ENCODE peak calls at places on chromosomes 2 and 18, in five cellular contexts. B, N, L, O and M are unnamed samples.

GRCh38 chr2:47060652-47061170 is 94.4 kb downstream of the STPG4 start:
- DNase-seq in B (no peak), N (no peak), L (no peak), O (no peak), M (no peak)

GRCh38 chr2:144405313-144405710 is 114.6 kb downstream of the ZEB2 start:
- DNase-seq in B (no peak), N (no peak), L (no peak), O (no peak), M (no peak)

GRCh38 chr18:45666006-45666405 is 50.7 kb downstream of the SLC14A2 start:
- DNase-seq in B (no peak), N (no peak), L (no peak), O (no peak), M (no peak)

GRCh38 chr2:150207979-150208378 is 279.5 kb downstream of the RND3 start:
- DNase-seq in B (no peak), N (no peak), L (no peak), O (no peak), M (no peak)

GRCh38 chr18:46411191-46411590 is 245.8 kb downstream of the LOXHD1 start:
- DNase-seq in B (no peak), N (no peak), L (no peak), O (no peak), M (no peak)

GRCh38 chr18:9428862-9429661 is 46.3 kb upstream of the RALBP1 start:
- DNase-seq in B (no peak), N (no peak), L (no peak), O (no peak), M (no peak)

GRCh38 chr2:133484106-133484505 is 84.2 kb downstream of the NCKAP5 start:
- DNase-seq in B (no peak), N (no peak), L (no peak), O (no peak), M (no peak)

GRCh38 chr2:18299423-18300212 is 260.8 kb downstream of the RDH14 start:
- DNase-seq in B (peak), N (no peak), L (no peak), O (no peak), M (no peak)

GRCh38 chr18:67367540-67367939 is 149.0 kb downstream of the DSEL start:
- DNase-seq in B (no peak), N (no peak), L (no peak), O (no peak), M (no peak)

GRCh38 chr18:78957140-78957539 is 22.5 kb upstream of the SALL3 start:
- DNase-seq in B (no peak), N (no peak), L (no peak), O (no peak), M (no peak)

GRCh38 chr2:225104971-225105370 is 62.7 kb upstream of the DOCK10 start:
- DNase-seq in B (no peak), N (no peak), L (no peak), O (no peak), M (no peak)

GRCh38 chr2:17229414-17229813 is 288.8 kb downstream of the RAD51AP2 start:
- DNase-seq in B (no peak), N (no peak), L (no peak), O (no peak), M (no peak)

GRCh38 chr2:109530712-109531111 is 83.1 kb downstream of the SEPTIN10 start:
- DNase-seq in B (no peak), N (no peak), L (no peak), O (no peak), M (no peak)

GRCh38 chr2:85861180-85861579 is 27.6 kb downstream of the ST3GAL5 start:
- DNase-seq in B (no peak), N (peak), L (no peak), O (no peak), M (no peak)

GRCh38 chr2:235678712-235679111 is 184.9 kb downstream of the AGAP1 start:
- DNase-seq in B (no peak), N (no peak), L (no peak), O (no peak), M (no peak)

GRCh38 chr18:21004721-21005120 is 106.9 kb downstream of the ROCK1 start:
- DNase-seq in B (no peak), N (no peak), L (no peak), O (no peak), M (no peak)

GRCh38 chr2:235165631-235166030 is 213.8 kb downstream of the SH3BP4 start:
- DNase-seq in B (no peak), N (no peak), L (no peak), O (no peak), M (no peak)

GRCh38 chr2:217356795-217357194 is 496.9 kb upstream of the TNP1 start:
- DNase-seq in B (no peak), N (no peak), L (no peak), O (no peak), M (no peak)

GRCh38 chr2:54955674-54956391 is 94.4 kb downstream of the RTN4 start:
- DNase-seq in B (no peak), N (no peak), L (no peak), O (no peak), M (no peak)

GRCh38 chr2:54954705-54955357 is 95.4 kb downstream of the RTN4 start:
- DNase-seq in B (no peak), N (no peak), L (no peak), O (no peak), M (no peak)

GRCh38 chr2:54955358-54955673 is 94.9 kb downstream of the RTN4 start:
- DNase-seq in B (no peak), N (no peak), L (no peak), O (no peak), M (no peak)

GRCh38 chr2:54957321-54957999 is 92.8 kb downstream of the RTN4 start:
- DNase-seq in B (no peak), N (no peak), L (no peak), O (no peak), M (no peak)

GRCh38 chr2:54956392-54956722 is 93.9 kb downstream of the RTN4 start:
- DNase-seq in B (no peak), N (no peak), L (no peak), O (no peak), M (no peak)
- TF ChIP-seq CTCF in B (no peak), N (no peak), L (no peak), O (no peak), M (no peak)

DNA sequence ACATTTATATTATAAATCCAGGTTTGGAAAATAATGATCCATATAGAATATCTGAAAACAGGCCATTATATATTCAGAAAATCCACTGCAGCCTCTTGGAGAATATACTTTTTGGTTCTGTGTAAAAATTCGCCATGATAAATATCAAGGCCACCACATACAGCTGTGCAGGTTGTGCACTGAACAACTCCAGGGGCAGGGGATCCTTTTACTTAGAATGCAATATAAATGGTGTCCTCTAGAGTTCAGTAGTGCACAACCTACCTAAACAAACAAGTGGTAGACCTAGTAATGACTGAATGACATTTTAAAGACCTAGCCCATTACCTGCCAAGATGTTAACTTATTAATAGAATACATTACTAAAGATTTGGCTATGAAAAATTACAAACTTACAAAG is 22.4 kb downstream of the MOGAT1 start:
- DNase-seq in B (no peak), N (no peak), L (no peak), O (no peak), M (no peak)
- TF ChIP-seq CTCF in B (peak), N (no peak), L (no peak), O (no peak), M (no peak)

GRCh38 chr2:73856214-73856613 is 27.5 kb downstream of the STAMBP start:
- DNase-seq in B (peak), N (no peak), L (no peak), O (no peak), M (no peak)

GRCh38 chr2:73855526-73855925 is 26.8 kb downstream of the STAMBP start:
- DNase-seq in B (no peak), N (no peak), L (no peak), O (no peak), M (no peak)

GRCh38 chr2:73852020-73852419 is 23.3 kb downstream of the STAMBP start:
- DNase-seq in B (no peak), N (no peak), L (no peak), O (no peak), M (no peak)

GRCh38 chr2:73850009-73850408 is 21.2 kb downstream of the STAMBP start:
- DNase-seq in B (no peak), N (no peak), L (no peak), O (no peak), M (no peak)

GRCh38 chr2:73851274-73851673 is 22.5 kb downstream of the STAMBP start:
- DNase-seq in B (no peak), N (no peak), L (no peak), O (peak), M (no peak)
- TF ChIP-seq CTCF in B (peak), N (no peak), L (no peak), O (peak), M (no peak)

GRCh38 chr18:904135-905090 is at the start of gene ADCYAP1:
- DNase-seq in B (no peak), N (no peak), L (no peak), O (no peak), M (no peak)
- TF ChIP-seq CTCF in B (no peak), N (no peak), L (no peak), O (no peak), M (no peak)